ENCODE peak calls at places on chromosomes 12 and 14, in four cellular contexts. Y is T-helper 2 cell, J is HTR-8/SVneo, B is ovary. Q is an unnamed sample.

GRCh38 chr12:62533755-62534107 is 67.1 kb downstream of the MON2 start:
- DNase-seq in Y (no peak), J (no peak), B (no peak), Q (no peak)

GRCh38 chr12:89880695-89881350 is 172.2 kb upstream of the ATP2B1 start:
- DNase-seq in Y (no peak), J (no peak), B (no peak), Q (peak; percentile 36)

GRCh38 chr12:6607751-6608591 is 792 bp upstream of the CHD4 start:
- DNase-seq in Y (peak; percentile 48), J (peak; percentile 89), B (peak; percentile 68), Q (no peak)

GRCh38 chr14:98692832-98693231 is 579.2 kb downstream of the BCL11B start:
- DNase-seq in Y (no peak), J (no peak), B (no peak), Q (no peak)

GRCh38 chr12:31317471-31318397 is 8.2 kb downstream of the SINHCAF start:
- DNase-seq in Y (no peak), J (no peak), B (no peak), Q (no peak)

GRCh38 chr12:15852383-15852782 is 29.8 kb upstream of the STRAP start:
- DNase-seq in Y (no peak), J (no peak), B (no peak), Q (no peak)

GRCh38 chr12:30847259-30847658 is 79.3 kb upstream of the TSPAN11 start:
- DNase-seq in Y (no peak), J (peak; percentile 25), B (no peak), Q (no peak)

GRCh38 chr12:95956557-95957145 is 13.5 kb downstream of the AMDHD1 start:
- DNase-seq in Y (no peak), J (no peak), B (no peak), Q (no peak)

GRCh38 chr12:125100551-125101434 is 35.6 kb downstream of the AACS start:
- DNase-seq in Y (no peak), J (no peak), B (no peak), Q (no peak)

Q was measured in activated B cell treated with CpG ODN at 0.5 μM for 24 hours.